ENCODE peak calls at places on chromosomes 6 and 20, in five cellular contexts. One of them, this sample, is unnamed.

GRCh38 chr6:35474978-35475570 is 6.9 kb downstream of the RPL10A start:
- DNase-seq in endothelial cell: no peak
- DNase-seq in stimulated activated CD4-positive, alpha-beta T cell treated with anti-CD3 and anti-CD28 coated beads, Interleukin-12 subunit alpha, Interleukin-12 subunit beta, amount 100 ng/mL, for 4 hours: no peak
- DNase-seq in activated CD4-positive, alpha-beta T cell treated with anti-CD3 and anti-CD28 coated beads, Interleukin-2, amount 50 U/mL, for 1 hour: no peak
- DNase-seq in glutamatergic neuron: no peak
- DNase-seq in this sample: no peak

GRCh38 chr6:47437592-47437991 is 40.0 kb upstream of the CD2AP start:
- DNase-seq in endothelial cell: no peak
- DNase-seq in stimulated activated CD4-positive, alpha-beta T cell treated with anti-CD3 and anti-CD28 coated beads, Interleukin-12 subunit alpha, Interleukin-12 subunit beta, amount 100 ng/mL, for 4 hours: no peak
- DNase-seq in activated CD4-positive, alpha-beta T cell treated with anti-CD3 and anti-CD28 coated beads, Interleukin-2, amount 50 U/mL, for 1 hour: no peak
- DNase-seq in glutamatergic neuron: no peak
- DNase-seq in this sample: no peak

GRCh38 chr20:53336892-53337291 is 256.7 kb downstream of the ZNF217 start:
- DNase-seq in endothelial cell: no peak
- DNase-seq in stimulated activated CD4-positive, alpha-beta T cell treated with anti-CD3 and anti-CD28 coated beads, Interleukin-12 subunit alpha, Interleukin-12 subunit beta, amount 100 ng/mL, for 4 hours: no peak
- DNase-seq in activated CD4-positive, alpha-beta T cell treated with anti-CD3 and anti-CD28 coated beads, Interleukin-2, amount 50 U/mL, for 1 hour: no peak
- DNase-seq in glutamatergic neuron: no peak
- DNase-seq in this sample: no peak

GRCh38 chr6:149499066-149499465 is 14.3 kb upstream of the ZC3H12D start:
- DNase-seq in endothelial cell: no peak
- DNase-seq in stimulated activated CD4-positive, alpha-beta T cell treated with anti-CD3 and anti-CD28 coated beads, Interleukin-12 subunit alpha, Interleukin-12 subunit beta, amount 100 ng/mL, for 4 hours: no peak
- DNase-seq in activated CD4-positive, alpha-beta T cell treated with anti-CD3 and anti-CD28 coated beads, Interleukin-2, amount 50 U/mL, for 1 hour: no peak
- DNase-seq in glutamatergic neuron: no peak
- DNase-seq in this sample: no peak

GRCh38 chr6:91082311-91082803 is 495.5 kb upstream of the MAP3K7 start:
- DNase-seq in endothelial cell: no peak
- DNase-seq in stimulated activated CD4-positive, alpha-beta T cell treated with anti-CD3 and anti-CD28 coated beads, Interleukin-12 subunit alpha, Interleukin-12 subunit beta, amount 100 ng/mL, for 4 hours: no peak
- DNase-seq in activated CD4-positive, alpha-beta T cell treated with anti-CD3 and anti-CD28 coated beads, Interleukin-2, amount 50 U/mL, for 1 hour: no peak
- DNase-seq in glutamatergic neuron: peak
- DNase-seq in this sample: no peak

GRCh38 chr6:150753404-150754184 is 111.9 kb upstream of the MTHFD1L start:
- DNase-seq in endothelial cell: no peak
- DNase-seq in stimulated activated CD4-positive, alpha-beta T cell treated with anti-CD3 and anti-CD28 coated beads, Interleukin-12 subunit alpha, Interleukin-12 subunit beta, amount 100 ng/mL, for 4 hours: no peak
- DNase-seq in activated CD4-positive, alpha-beta T cell treated with anti-CD3 and anti-CD28 coated beads, Interleukin-2, amount 50 U/mL, for 1 hour: no peak
- DNase-seq in glutamatergic neuron: no peak
- DNase-seq in this sample: no peak

GRCh38 chr6:86937219-86938079 is at the start of gene HTR1E:
- DNase-seq in endothelial cell: peak
- DNase-seq in stimulated activated CD4-positive, alpha-beta T cell treated with anti-CD3 and anti-CD28 coated beads, Interleukin-12 subunit alpha, Interleukin-12 subunit beta, amount 100 ng/mL, for 4 hours: no peak
- DNase-seq in activated CD4-positive, alpha-beta T cell treated with anti-CD3 and anti-CD28 coated beads, Interleukin-2, amount 50 U/mL, for 1 hour: no peak
- DNase-seq in glutamatergic neuron: peak
- DNase-seq in this sample: no peak

GRCh38 chr6:47079638-47080037 is 37.5 kb upstream of the ADGRF1 start:
- DNase-seq in endothelial cell: no peak
- DNase-seq in stimulated activated CD4-positive, alpha-beta T cell treated with anti-CD3 and anti-CD28 coated beads, Interleukin-12 subunit alpha, Interleukin-12 subunit beta, amount 100 ng/mL, for 4 hours: no peak
- DNase-seq in activated CD4-positive, alpha-beta T cell treated with anti-CD3 and anti-CD28 coated beads, Interleukin-2, amount 50 U/mL, for 1 hour: no peak
- DNase-seq in glutamatergic neuron: no peak
- DNase-seq in this sample: no peak

GRCh38 chr6:81878479-81878878 is 126.0 kb upstream of the TENT5A start:
- DNase-seq in endothelial cell: no peak
- DNase-seq in stimulated activated CD4-positive, alpha-beta T cell treated with anti-CD3 and anti-CD28 coated beads, Interleukin-12 subunit alpha, Interleukin-12 subunit beta, amount 100 ng/mL, for 4 hours: no peak
- DNase-seq in activated CD4-positive, alpha-beta T cell treated with anti-CD3 and anti-CD28 coated beads, Interleukin-2, amount 50 U/mL, for 1 hour: no peak
- DNase-seq in glutamatergic neuron: no peak
- DNase-seq in this sample: no peak

GRCh38 chr6:6775074-6775473 is 186.6 kb downstream of the LY86 start:
- DNase-seq in endothelial cell: no peak
- DNase-seq in stimulated activated CD4-positive, alpha-beta T cell treated with anti-CD3 and anti-CD28 coated beads, Interleukin-12 subunit alpha, Interleukin-12 subunit beta, amount 100 ng/mL, for 4 hours: no peak
- DNase-seq in activated CD4-positive, alpha-beta T cell treated with anti-CD3 and anti-CD28 coated beads, Interleukin-2, amount 50 U/mL, for 1 hour: no peak
- DNase-seq in glutamatergic neuron: no peak
- DNase-seq in this sample: no peak

GRCh38 chr20:47392015-47392720 is 35.7 kb upstream of the ZMYND8 start:
- DNase-seq in endothelial cell: no peak
- DNase-seq in stimulated activated CD4-positive, alpha-beta T cell treated with anti-CD3 and anti-CD28 coated beads, Interleukin-12 subunit alpha, Interleukin-12 subunit beta, amount 100 ng/mL, for 4 hours: no peak
- DNase-seq in activated CD4-positive, alpha-beta T cell treated with anti-CD3 and anti-CD28 coated beads, Interleukin-2, amount 50 U/mL, for 1 hour: no peak
- DNase-seq in glutamatergic neuron: no peak
- DNase-seq in this sample: peak

GRCh38 chr6:31915756-31916155 is 11.8 kb upstream of the C2 start:
- DNase-seq in endothelial cell: no peak
- DNase-seq in stimulated activated CD4-positive, alpha-beta T cell treated with anti-CD3 and anti-CD28 coated beads, Interleukin-12 subunit alpha, Interleukin-12 subunit beta, amount 100 ng/mL, for 4 hours: no peak
- DNase-seq in activated CD4-positive, alpha-beta T cell treated with anti-CD3 and anti-CD28 coated beads, Interleukin-2, amount 50 U/mL, for 1 hour: no peak
- DNase-seq in glutamatergic neuron: no peak
- DNase-seq in this sample: no peak

GRCh38 chr6:139983555-139984276 is 609.3 kb upstream of the CITED2 start:
- DNase-seq in endothelial cell: no peak
- DNase-seq in stimulated activated CD4-positive, alpha-beta T cell treated with anti-CD3 and anti-CD28 coated beads, Interleukin-12 subunit alpha, Interleukin-12 subunit beta, amount 100 ng/mL, for 4 hours: no peak
- DNase-seq in activated CD4-positive, alpha-beta T cell treated with anti-CD3 and anti-CD28 coated beads, Interleukin-2, amount 50 U/mL, for 1 hour: no peak
- DNase-seq in glutamatergic neuron: no peak
- DNase-seq in this sample: no peak

GRCh38 chr6:15522856-15523529 is 139.8 kb downstream of the DTNBP1 start:
- DNase-seq in endothelial cell: no peak
- DNase-seq in stimulated activated CD4-positive, alpha-beta T cell treated with anti-CD3 and anti-CD28 coated beads, Interleukin-12 subunit alpha, Interleukin-12 subunit beta, amount 100 ng/mL, for 4 hours: no peak
- DNase-seq in activated CD4-positive, alpha-beta T cell treated with anti-CD3 and anti-CD28 coated beads, Interleukin-2, amount 50 U/mL, for 1 hour: no peak
- DNase-seq in glutamatergic neuron: no peak
- DNase-seq in this sample: no peak

GRCh38 chr6:38476141-38476540 is 163.6 kb downstream of the BTBD9 start:
- DNase-seq in endothelial cell: no peak
- DNase-seq in stimulated activated CD4-positive, alpha-beta T cell treated with anti-CD3 and anti-CD28 coated beads, Interleukin-12 subunit alpha, Interleukin-12 subunit beta, amount 100 ng/mL, for 4 hours: no peak
- DNase-seq in activated CD4-positive, alpha-beta T cell treated with anti-CD3 and anti-CD28 coated beads, Interleukin-2, amount 50 U/mL, for 1 hour: no peak
- DNase-seq in glutamatergic neuron: no peak
- DNase-seq in this sample: no peak

GRCh38 chr6:42446370-42446769 is 5.4 kb downstream of the TRERF1 start:
- DNase-seq in endothelial cell: no peak
- DNase-seq in stimulated activated CD4-positive, alpha-beta T cell treated with anti-CD3 and anti-CD28 coated beads, Interleukin-12 subunit alpha, Interleukin-12 subunit beta, amount 100 ng/mL, for 4 hours: no peak
- DNase-seq in activated CD4-positive, alpha-beta T cell treated with anti-CD3 and anti-CD28 coated beads, Interleukin-2, amount 50 U/mL, for 1 hour: no peak
- DNase-seq in glutamatergic neuron: no peak
- DNase-seq in this sample: no peak

GRCh38 chr20:57023997-57024396 is 242.4 kb downstream of the BMP7 start:
- DNase-seq in endothelial cell: no peak
- DNase-seq in stimulated activated CD4-positive, alpha-beta T cell treated with anti-CD3 and anti-CD28 coated beads, Interleukin-12 subunit alpha, Interleukin-12 subunit beta, amount 100 ng/mL, for 4 hours: no peak
- DNase-seq in activated CD4-positive, alpha-beta T cell treated with anti-CD3 and anti-CD28 coated beads, Interleukin-2, amount 50 U/mL, for 1 hour: no peak
- DNase-seq in glutamatergic neuron: no peak
- DNase-seq in this sample: no peak

GRCh38 chr6:133337312-133337711 is 96.2 kb downstream of the EYA4 start:
- DNase-seq in endothelial cell: no peak
- DNase-seq in stimulated activated CD4-positive, alpha-beta T cell treated with anti-CD3 and anti-CD28 coated beads, Interleukin-12 subunit alpha, Interleukin-12 subunit beta, amount 100 ng/mL, for 4 hours: no peak
- DNase-seq in activated CD4-positive, alpha-beta T cell treated with anti-CD3 and anti-CD28 coated beads, Interleukin-2, amount 50 U/mL, for 1 hour: no peak
- DNase-seq in glutamatergic neuron: no peak
- DNase-seq in this sample: no peak

GRCh38 chr6:85714893-85715530 is 72.3 kb upstream of the SYNCRIP start:
- DNase-seq in endothelial cell: no peak
- DNase-seq in stimulated activated CD4-positive, alpha-beta T cell treated with anti-CD3 and anti-CD28 coated beads, Interleukin-12 subunit alpha, Interleukin-12 subunit beta, amount 100 ng/mL, for 4 hours: no peak
- DNase-seq in activated CD4-positive, alpha-beta T cell treated with anti-CD3 and anti-CD28 coated beads, Interleukin-2, amount 50 U/mL, for 1 hour: peak
- DNase-seq in glutamatergic neuron: no peak
- DNase-seq in this sample: no peak

GRCh38 chr6:109523478-109523877 is 40.5 kb upstream of the ZBTB24 start:
- DNase-seq in endothelial cell: no peak
- DNase-seq in stimulated activated CD4-positive, alpha-beta T cell treated with anti-CD3 and anti-CD28 coated beads, Interleukin-12 subunit alpha, Interleukin-12 subunit beta, amount 100 ng/mL, for 4 hours: no peak
- DNase-seq in activated CD4-positive, alpha-beta T cell treated with anti-CD3 and anti-CD28 coated beads, Interleukin-2, amount 50 U/mL, for 1 hour: no peak
- DNase-seq in glutamatergic neuron: no peak
- DNase-seq in this sample: no peak

GRCh38 chr6:154243793-154244768 is 112.5 kb downstream of the IPCEF1 start:
- DNase-seq in endothelial cell: no peak
- DNase-seq in stimulated activated CD4-positive, alpha-beta T cell treated with anti-CD3 and anti-CD28 coated beads, Interleukin-12 subunit alpha, Interleukin-12 subunit beta, amount 100 ng/mL, for 4 hours: no peak
- DNase-seq in activated CD4-positive, alpha-beta T cell treated with anti-CD3 and anti-CD28 coated beads, Interleukin-2, amount 50 U/mL, for 1 hour: no peak
- DNase-seq in glutamatergic neuron: no peak
- DNase-seq in this sample: no peak

GRCh38 chr6:139161817-139162284 is 27.0 kb downstream of the HECA start:
- DNase-seq in endothelial cell: no peak
- DNase-seq in stimulated activated CD4-positive, alpha-beta T cell treated with anti-CD3 and anti-CD28 coated beads, Interleukin-12 subunit alpha, Interleukin-12 subunit beta, amount 100 ng/mL, for 4 hours: peak
- DNase-seq in activated CD4-positive, alpha-beta T cell treated with anti-CD3 and anti-CD28 coated beads, Interleukin-2, amount 50 U/mL, for 1 hour: peak
- DNase-seq in glutamatergic neuron: no peak
- DNase-seq in this sample: no peak

GRCh38 chr20:2468581-2469407 is 1.8 kb downstream of the SNRPB start:
- DNase-seq in endothelial cell: no peak
- DNase-seq in stimulated activated CD4-positive, alpha-beta T cell treated with anti-CD3 and anti-CD28 coated beads, Interleukin-12 subunit alpha, Interleukin-12 subunit beta, amount 100 ng/mL, for 4 hours: no peak
- DNase-seq in activated CD4-positive, alpha-beta T cell treated with anti-CD3 and anti-CD28 coated beads, Interleukin-2, amount 50 U/mL, for 1 hour: no peak
- DNase-seq in glutamatergic neuron: no peak
- DNase-seq in this sample: no peak

GRCh38 chr6:111551521-111552231 is 54.0 kb downstream of the TRAF3IP2 start:
- DNase-seq in endothelial cell: no peak
- DNase-seq in stimulated activated CD4-positive, alpha-beta T cell treated with anti-CD3 and anti-CD28 coated beads, Interleukin-12 subunit alpha, Interleukin-12 subunit beta, amount 100 ng/mL, for 4 hours: no peak
- DNase-seq in activated CD4-positive, alpha-beta T cell treated with anti-CD3 and anti-CD28 coated beads, Interleukin-2, amount 50 U/mL, for 1 hour: no peak
- DNase-seq in glutamatergic neuron: no peak
- DNase-seq in this sample: no peak

GRCh38 chr6:66128676-66129075 is 421.6 kb upstream of the EYS start:
- DNase-seq in endothelial cell: no peak
- DNase-seq in stimulated activated CD4-positive, alpha-beta T cell treated with anti-CD3 and anti-CD28 coated beads, Interleukin-12 subunit alpha, Interleukin-12 subunit beta, amount 100 ng/mL, for 4 hours: no peak
- DNase-seq in activated CD4-positive, alpha-beta T cell treated with anti-CD3 and anti-CD28 coated beads, Interleukin-2, amount 50 U/mL, for 1 hour: no peak
- DNase-seq in glutamatergic neuron: no peak
- DNase-seq in this sample: no peak

GRCh38 chr6:11596640-11597237 is 59.2 kb downstream of the TMEM170B start:
- DNase-seq in endothelial cell: no peak
- DNase-seq in stimulated activated CD4-positive, alpha-beta T cell treated with anti-CD3 and anti-CD28 coated beads, Interleukin-12 subunit alpha, Interleukin-12 subunit beta, amount 100 ng/mL, for 4 hours: no peak
- DNase-seq in activated CD4-positive, alpha-beta T cell treated with anti-CD3 and anti-CD28 coated beads, Interleukin-2, amount 50 U/mL, for 1 hour: no peak
- DNase-seq in glutamatergic neuron: no peak
- DNase-seq in this sample: no peak

GRCh38 chr6:96836579-96837137 is 619 bp downstream of the GPR63 start:
- DNase-seq in endothelial cell: peak
- DNase-seq in stimulated activated CD4-positive, alpha-beta T cell treated with anti-CD3 and anti-CD28 coated beads, Interleukin-12 subunit alpha, Interleukin-12 subunit beta, amount 100 ng/mL, for 4 hours: no peak
- DNase-seq in activated CD4-positive, alpha-beta T cell treated with anti-CD3 and anti-CD28 coated beads, Interleukin-2, amount 50 U/mL, for 1 hour: no peak
- DNase-seq in glutamatergic neuron: peak
- DNase-seq in this sample: no peak

GRCh38 chr6:169618526-169619490 is 83.0 kb downstream of the WDR27 start:
- DNase-seq in endothelial cell: no peak
- DNase-seq in stimulated activated CD4-positive, alpha-beta T cell treated with anti-CD3 and anti-CD28 coated beads, Interleukin-12 subunit alpha, Interleukin-12 subunit beta, amount 100 ng/mL, for 4 hours: no peak
- DNase-seq in activated CD4-positive, alpha-beta T cell treated with anti-CD3 and anti-CD28 coated beads, Interleukin-2, amount 50 U/mL, for 1 hour: no peak
- DNase-seq in glutamatergic neuron: no peak
- DNase-seq in this sample: no peak

GRCh38 chr6:50939931-50940330 is 121.3 kb downstream of the TFAP2B start:
- DNase-seq in endothelial cell: no peak
- DNase-seq in stimulated activated CD4-positive, alpha-beta T cell treated with anti-CD3 and anti-CD28 coated beads, Interleukin-12 subunit alpha, Interleukin-12 subunit beta, amount 100 ng/mL, for 4 hours: no peak
- DNase-seq in activated CD4-positive, alpha-beta T cell treated with anti-CD3 and anti-CD28 coated beads, Interleukin-2, amount 50 U/mL, for 1 hour: no peak
- DNase-seq in glutamatergic neuron: no peak
- DNase-seq in this sample: no peak

GRCh38 chr6:142871910-142872331 is 73.1 kb downstream of the HIVEP2 start:
- DNase-seq in endothelial cell: no peak
- DNase-seq in stimulated activated CD4-positive, alpha-beta T cell treated with anti-CD3 and anti-CD28 coated beads, Interleukin-12 subunit alpha, Interleukin-12 subunit beta, amount 100 ng/mL, for 4 hours: no peak
- DNase-seq in activated CD4-positive, alpha-beta T cell treated with anti-CD3 and anti-CD28 coated beads, Interleukin-2, amount 50 U/mL, for 1 hour: no peak
- DNase-seq in glutamatergic neuron: no peak
- DNase-seq in this sample: no peak

GRCh38 chr20:10805764-10806163 is 132.0 kb upstream of the JAG1 start:
- DNase-seq in endothelial cell: no peak
- DNase-seq in stimulated activated CD4-positive, alpha-beta T cell treated with anti-CD3 and anti-CD28 coated beads, Interleukin-12 subunit alpha, Interleukin-12 subunit beta, amount 100 ng/mL, for 4 hours: no peak
- DNase-seq in activated CD4-positive, alpha-beta T cell treated with anti-CD3 and anti-CD28 coated beads, Interleukin-2, amount 50 U/mL, for 1 hour: no peak
- DNase-seq in glutamatergic neuron: no peak
- DNase-seq in this sample: no peak

GRCh38 chr20:40959325-40960092 is 69.1 kb upstream of the TOP1 start:
- DNase-seq in endothelial cell: no peak
- DNase-seq in stimulated activated CD4-positive, alpha-beta T cell treated with anti-CD3 and anti-CD28 coated beads, Interleukin-12 subunit alpha, Interleukin-12 subunit beta, amount 100 ng/mL, for 4 hours: no peak
- DNase-seq in activated CD4-positive, alpha-beta T cell treated with anti-CD3 and anti-CD28 coated beads, Interleukin-2, amount 50 U/mL, for 1 hour: no peak
- DNase-seq in glutamatergic neuron: no peak
- DNase-seq in this sample: no peak

GRCh38 chr6:137155830-137156229 is 17.6 kb downstream of the IL22RA2 start:
- DNase-seq in endothelial cell: no peak
- DNase-seq in stimulated activated CD4-positive, alpha-beta T cell treated with anti-CD3 and anti-CD28 coated beads, Interleukin-12 subunit alpha, Interleukin-12 subunit beta, amount 100 ng/mL, for 4 hours: no peak
- DNase-seq in activated CD4-positive, alpha-beta T cell treated with anti-CD3 and anti-CD28 coated beads, Interleukin-2, amount 50 U/mL, for 1 hour: no peak
- DNase-seq in glutamatergic neuron: no peak
- DNase-seq in this sample: no peak

GRCh38 chr6:77092971-77093370 is 370.3 kb downstream of the HTR1B start:
- DNase-seq in endothelial cell: no peak
- DNase-seq in stimulated activated CD4-positive, alpha-beta T cell treated with anti-CD3 and anti-CD28 coated beads, Interleukin-12 subunit alpha, Interleukin-12 subunit beta, amount 100 ng/mL, for 4 hours: no peak
- DNase-seq in activated CD4-positive, alpha-beta T cell treated with anti-CD3 and anti-CD28 coated beads, Interleukin-2, amount 50 U/mL, for 1 hour: no peak
- DNase-seq in glutamatergic neuron: no peak
- DNase-seq in this sample: no peak

GRCh38 chr6:87199787-87200186 is 44.4 kb downstream of the ZNF292 start:
- DNase-seq in endothelial cell: no peak
- DNase-seq in stimulated activated CD4-positive, alpha-beta T cell treated with anti-CD3 and anti-CD28 coated beads, Interleukin-12 subunit alpha, Interleukin-12 subunit beta, amount 100 ng/mL, for 4 hours: no peak
- DNase-seq in activated CD4-positive, alpha-beta T cell treated with anti-CD3 and anti-CD28 coated beads, Interleukin-2, amount 50 U/mL, for 1 hour: no peak
- DNase-seq in glutamatergic neuron: no peak
- DNase-seq in this sample: no peak